ENCODE peak calls at places on chromosomes 16 and 17, in six cellular contexts. C, J, T, X, L and O are unnamed samples.

GRCh38 chr17:80365001-80365965 is 49.7 kb upstream of the ENDOV start:
- DNase-seq in J (no peak), C (no peak), L (no peak), T (no peak), X (no peak), O (no peak)

GRCh38 chr16:27671410-27671809 is 121.5 kb downstream of the KATNIP start:
- DNase-seq in C (no peak), X (peak; percentile 14), J (no peak), L (no peak), T (no peak), O (no peak)

GRCh38 chr17:9195961-9196668 is 174.8 kb downstream of the NTN1 start:
- DNase-seq in J (peak; percentile 78), L (no peak), C (no peak), T (no peak), X (no peak), O (peak; percentile 78)

GRCh38 chr17:8029121-8029520 is 9.7 kb upstream of the ALOX15B start:
- DNase-seq in J (no peak), C (no peak), T (no peak), X (peak; percentile 80), L (no peak), O (no peak)

GRCh38 chr17:80312621-80313135 is 52.0 kb downstream of the RNF213 start:
- DNase-seq in J (no peak), X (no peak), T (no peak), L (no peak), C (no peak), O (no peak)

GRCh38 chr17:76943781-76944213 is 75.6 kb downstream of the MGAT5B start:
- DNase-seq in C (no peak), J (no peak), X (no peak), L (no peak), T (no peak), O (no peak)

GRCh38 chr17:82280537-82280936 is 7.0 kb upstream of the CSNK1D start:
- DNase-seq in X (no peak), C (no peak), T (no peak), L (no peak), J (no peak), O (no peak)

GRCh38 chr17:14396542-14396941 is 95.7 kb downstream of the HS3ST3B1 start:
- DNase-seq in J (peak; percentile 43), T (no peak), C (no peak), X (no peak), L (no peak), O (no peak)

GRCh38 chr17:73397278-73397826 is 85.6 kb upstream of the CDC42EP4 start:
- DNase-seq in L (no peak), X (no peak), T (no peak), C (no peak), J (no peak), O (no peak)